ENCODE peak calls at places on chromosomes 11 and 22, in nine cellular contexts. One of them, this sample, is unnamed. For H3K9me3, the result is how much of the 10 kb centered on the place peaks cover.

GRCh38 chr11:13259374-13259773 is 18.2 kb upstream of the BMAL1 start:
- DNase-seq in HCT116: no peak
- DNase-seq in GM23248: no peak
- DNase-seq in neural progenitor cell: no peak
- DNase-seq in fibroblast of lung: no peak
- DNase-seq in neuronal stem cell: no peak
- DNase-seq in mammary epithelial cell: no peak
- DNase-seq in colonic mucosa: no peak
- DNase-seq in NT2/D1: no peak
- DNase-seq in this sample: no peak

GRCh38 chr22:49979587-49980264 is 19.2 kb downstream of the PIM3 start:
- DNase-seq in HCT116: no peak
- DNase-seq in GM23248: peak
- DNase-seq in neural progenitor cell: peak
- DNase-seq in fibroblast of lung: peak
- DNase-seq in neuronal stem cell: no peak
- DNase-seq in mammary epithelial cell: no peak
- DNase-seq in colonic mucosa: peak
- DNase-seq in NT2/D1: peak
- DNase-seq in this sample: peak

GRCh38 chr11:112106070-112106469 is 19.4 kb downstream of the SDHD start:
- DNase-seq in HCT116: no peak
- DNase-seq in GM23248: no peak
- DNase-seq in neural progenitor cell: no peak
- DNase-seq in fibroblast of lung: no peak
- DNase-seq in neuronal stem cell: no peak
- DNase-seq in mammary epithelial cell: peak
- DNase-seq in colonic mucosa: no peak
- DNase-seq in NT2/D1: no peak
- DNase-seq in this sample: no peak

GRCh38 chr11:72833792-72834501 is 19.7 kb downstream of the ATG16L2 start:
- DNase-seq in HCT116: no peak
- DNase-seq in GM23248: no peak
- DNase-seq in neural progenitor cell: peak
- DNase-seq in fibroblast of lung: no peak
- DNase-seq in neuronal stem cell: no peak
- DNase-seq in mammary epithelial cell: no peak
- DNase-seq in colonic mucosa: no peak
- DNase-seq in NT2/D1: no peak
- DNase-seq in this sample: no peak

GRCh38 chr11:120647681-120648080 is 136.1 kb downstream of the GRIK4 start:
- DNase-seq in HCT116: no peak
- DNase-seq in GM23248: no peak
- DNase-seq in neural progenitor cell: no peak
- DNase-seq in fibroblast of lung: no peak
- DNase-seq in neuronal stem cell: no peak
- DNase-seq in mammary epithelial cell: no peak
- DNase-seq in colonic mucosa: no peak
- DNase-seq in NT2/D1: no peak
- DNase-seq in this sample: no peak

GRCh38 chr11:65132988-65133700 is 1.2 kb downstream of the SYVN1 start:
- DNase-seq in HCT116: peak
- DNase-seq in GM23248: peak
- DNase-seq in neural progenitor cell: peak
- DNase-seq in fibroblast of lung: no peak
- DNase-seq in neuronal stem cell: no peak
- DNase-seq in mammary epithelial cell: peak
- DNase-seq in colonic mucosa: peak
- DNase-seq in NT2/D1: no peak
- DNase-seq in this sample: peak

GRCh38 chr22:38924197-38924952 is 33.0 kb upstream of the APOBEC3A start:
- DNase-seq in HCT116: peak
- DNase-seq in GM23248: peak
- DNase-seq in neural progenitor cell: no peak
- DNase-seq in fibroblast of lung: peak
- DNase-seq in neuronal stem cell: no peak
- DNase-seq in mammary epithelial cell: peak
- DNase-seq in colonic mucosa: peak
- DNase-seq in NT2/D1: no peak
- DNase-seq in this sample: peak

GRCh38 chr22:19882446-19883381 is 28.0 kb upstream of the GNB1L start:
- DNase-seq in HCT116: no peak
- DNase-seq in GM23248: no peak
- DNase-seq in neural progenitor cell: no peak
- DNase-seq in fibroblast of lung: no peak
- DNase-seq in neuronal stem cell: no peak
- DNase-seq in mammary epithelial cell: no peak
- DNase-seq in colonic mucosa: peak
- DNase-seq in NT2/D1: no peak
- DNase-seq in this sample: no peak

GRCh38 chr11:117199061-117199915 is at the start of gene TAGLN:
- DNase-seq in HCT116: no peak
- DNase-seq in GM23248: peak
- DNase-seq in neural progenitor cell: peak
- DNase-seq in fibroblast of lung: peak
- DNase-seq in neuronal stem cell: peak
- DNase-seq in mammary epithelial cell: peak
- DNase-seq in colonic mucosa: peak
- DNase-seq in NT2/D1: peak
- DNase-seq in this sample: peak

GRCh38 chr11:121023848-121024751 is at the start of gene TBCEL:
- DNase-seq in HCT116: peak
- DNase-seq in GM23248: peak
- DNase-seq in neural progenitor cell: peak
- DNase-seq in fibroblast of lung: peak
- DNase-seq in neuronal stem cell: peak
- DNase-seq in mammary epithelial cell: peak
- DNase-seq in colonic mucosa: peak
- DNase-seq in NT2/D1: peak
- DNase-seq in this sample: peak

GRCh38 chr11:64854534-64855502 is 10.4 kb upstream of the CDC42BPG start:
- DNase-seq in HCT116: peak
- DNase-seq in GM23248: peak
- DNase-seq in neural progenitor cell: no peak
- DNase-seq in fibroblast of lung: peak
- DNase-seq in neuronal stem cell: no peak
- DNase-seq in mammary epithelial cell: peak
- DNase-seq in colonic mucosa: peak
- DNase-seq in NT2/D1: no peak
- DNase-seq in this sample: peak

GRCh38 chr22:44545773-44546172 is 47.7 kb upstream of the RTL6 start:
- DNase-seq in HCT116: no peak
- DNase-seq in GM23248: no peak
- DNase-seq in neural progenitor cell: no peak
- DNase-seq in fibroblast of lung: no peak
- DNase-seq in neuronal stem cell: no peak
- DNase-seq in mammary epithelial cell: no peak
- DNase-seq in colonic mucosa: no peak
- DNase-seq in NT2/D1: no peak
- DNase-seq in this sample: no peak

DNA sequence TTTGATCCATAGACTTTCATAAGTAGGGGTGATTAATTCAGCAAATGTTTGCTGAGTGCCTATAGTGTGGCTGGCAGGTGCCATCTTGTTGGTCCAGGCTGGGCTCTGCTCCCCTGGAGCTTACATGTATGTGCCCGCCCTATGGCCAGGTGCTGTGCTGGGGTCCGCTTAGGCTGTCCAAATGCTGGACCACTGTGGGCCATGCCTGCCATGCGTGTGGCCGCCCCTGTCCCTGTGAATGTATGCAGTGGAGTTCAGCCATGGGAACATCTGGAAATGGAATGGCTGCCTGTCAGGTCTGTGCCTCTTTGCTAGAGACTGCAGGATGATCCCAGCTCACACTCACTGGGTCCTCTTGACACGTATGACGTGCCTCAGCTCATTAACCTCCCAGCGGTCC is 594.6 kb downstream of the TBC1D22A start:
- DNase-seq in HCT116: no peak
- DNase-seq in GM23248: no peak
- DNase-seq in neural progenitor cell: no peak
- DNase-seq in fibroblast of lung: no peak
- DNase-seq in neuronal stem cell: no peak
- DNase-seq in mammary epithelial cell: no peak
- DNase-seq in colonic mucosa: no peak
- DNase-seq in NT2/D1: no peak
- DNase-seq in this sample: no peak
- H3K9ac ChIP-seq in HCT116: no peak
- H3K9ac ChIP-seq in GM23248: no peak
- H3K9ac ChIP-seq in neural progenitor cell: no peak
- H3K9ac ChIP-seq in fibroblast of lung: no peak
- H3K9ac ChIP-seq in neuronal stem cell: peak
- H3K9ac ChIP-seq in mammary epithelial cell: no peak
- H3K9ac ChIP-seq in colonic mucosa: no peak
- H3K9ac ChIP-seq in NT2/D1: no peak
- H3K9ac ChIP-seq in this sample: no peak

GRCh38 chr11:47207459-47207858 is 7.3 kb upstream of the DDB2 start:
- DNase-seq in HCT116: no peak
- DNase-seq in GM23248: no peak
- DNase-seq in neural progenitor cell: no peak
- DNase-seq in fibroblast of lung: no peak
- DNase-seq in neuronal stem cell: no peak
- DNase-seq in mammary epithelial cell: no peak
- DNase-seq in colonic mucosa: no peak
- DNase-seq in NT2/D1: no peak
- DNase-seq in this sample: no peak
- H3K9me3 ChIP-seq in HCT116: under half
- H3K9me3 ChIP-seq in GM23248: under half
- H3K9me3 ChIP-seq in neural progenitor cell: under half
- H3K9me3 ChIP-seq in fibroblast of lung: under half
- H3K9me3 ChIP-seq in neuronal stem cell: under half
- H3K9me3 ChIP-seq in mammary epithelial cell: under half
- H3K9me3 ChIP-seq in colonic mucosa: under half
- H3K9me3 ChIP-seq in NT2/D1: under half
- H3K9me3 ChIP-seq in this sample: under half

DNA sequence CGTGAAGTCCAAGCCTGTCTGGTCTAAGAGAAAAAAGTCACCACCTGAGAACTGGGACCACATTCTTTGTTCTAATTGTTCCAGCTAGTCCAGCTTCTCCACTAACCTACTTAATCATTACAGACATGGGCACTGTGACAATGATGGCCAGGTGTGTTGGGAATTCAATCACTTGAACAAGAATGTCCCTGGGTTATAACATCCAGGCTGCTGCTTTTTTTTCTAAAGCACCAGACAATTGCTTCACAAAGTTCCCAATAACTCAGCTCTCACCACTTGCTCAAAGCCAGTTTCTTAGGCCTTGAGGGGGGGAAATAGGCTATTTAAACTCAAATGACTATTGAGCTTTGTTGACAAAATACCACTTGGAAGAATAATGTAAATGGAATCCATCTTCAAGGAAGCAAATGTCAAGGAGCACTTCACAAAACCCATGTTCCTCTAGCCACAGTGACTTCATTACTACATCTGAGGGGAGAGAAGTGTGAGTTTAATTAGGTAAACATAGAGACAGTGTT is 80.3 kb downstream of the ME3 start:
- DNase-seq in HCT116: no peak
- DNase-seq in GM23248: peak
- DNase-seq in neural progenitor cell: no peak
- DNase-seq in fibroblast of lung: peak
- DNase-seq in neuronal stem cell: no peak
- DNase-seq in mammary epithelial cell: no peak
- DNase-seq in colonic mucosa: no peak
- DNase-seq in NT2/D1: no peak
- DNase-seq in this sample: peak
- H3K9ac ChIP-seq in HCT116: peak
- H3K9ac ChIP-seq in GM23248: peak
- H3K9ac ChIP-seq in neural progenitor cell: no peak
- H3K9ac ChIP-seq in fibroblast of lung: no peak
- H3K9ac ChIP-seq in neuronal stem cell: no peak
- H3K9ac ChIP-seq in mammary epithelial cell: no peak
- H3K9ac ChIP-seq in colonic mucosa: no peak
- H3K9ac ChIP-seq in NT2/D1: no peak
- H3K9ac ChIP-seq in this sample: no peak

DNA sequence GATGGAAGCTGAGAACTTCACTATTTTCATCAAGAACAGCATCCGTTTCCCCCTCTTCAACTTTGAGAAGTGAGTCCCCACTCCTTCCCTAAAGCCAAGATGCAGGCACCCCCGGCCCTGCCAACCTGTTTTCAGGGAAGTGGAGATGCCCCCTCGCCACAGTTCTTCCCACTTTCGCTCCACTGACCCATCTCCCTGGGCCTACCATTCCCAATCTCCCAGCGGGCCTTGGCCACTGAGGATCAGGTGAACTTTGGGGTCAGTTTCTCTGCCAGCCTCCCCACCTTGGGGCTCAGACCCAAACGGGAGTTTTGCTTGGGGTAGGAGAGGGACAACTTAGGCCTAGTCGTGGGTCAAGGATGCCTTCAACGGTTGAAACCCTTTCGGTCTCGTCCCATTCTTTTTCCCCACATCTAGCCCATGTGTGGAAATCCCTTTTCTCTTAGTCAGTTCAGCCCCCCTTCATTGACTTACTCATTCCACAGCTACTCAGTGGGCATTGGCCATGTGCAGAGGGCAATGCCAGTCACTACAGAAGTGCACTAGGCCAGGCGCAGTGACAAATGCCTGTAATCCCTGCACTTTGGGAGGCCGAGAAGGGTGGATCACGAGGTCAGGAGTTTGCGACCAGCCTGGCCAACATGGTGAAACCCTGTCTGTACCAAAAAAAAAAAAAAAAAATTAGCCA is 10.6 kb downstream of the P2RX3 start:
- DNase-seq in HCT116: no peak
- DNase-seq in GM23248: peak
- DNase-seq in neural progenitor cell: no peak
- DNase-seq in fibroblast of lung: peak
- DNase-seq in neuronal stem cell: no peak
- DNase-seq in mammary epithelial cell: no peak
- DNase-seq in colonic mucosa: no peak
- DNase-seq in NT2/D1: no peak
- DNase-seq in this sample: no peak
- H3K9me3 ChIP-seq in HCT116: under half
- H3K9me3 ChIP-seq in GM23248: under half
- H3K9me3 ChIP-seq in neural progenitor cell: under half
- H3K9me3 ChIP-seq in fibroblast of lung: under half
- H3K9me3 ChIP-seq in neuronal stem cell: under half
- H3K9me3 ChIP-seq in mammary epithelial cell: under half
- H3K9me3 ChIP-seq in colonic mucosa: under half
- H3K9me3 ChIP-seq in NT2/D1: under half
- H3K9me3 ChIP-seq in this sample: under half

GRCh38 chr22:37748659-37749058 is 51.8 kb downstream of the TRIOBP start:
- DNase-seq in HCT116: no peak
- DNase-seq in GM23248: no peak
- DNase-seq in neural progenitor cell: no peak
- DNase-seq in fibroblast of lung: no peak
- DNase-seq in neuronal stem cell: no peak
- DNase-seq in mammary epithelial cell: no peak
- DNase-seq in colonic mucosa: no peak
- DNase-seq in NT2/D1: no peak
- DNase-seq in this sample: no peak
- H3K9ac ChIP-seq in HCT116: peak
- H3K9ac ChIP-seq in GM23248: peak
- H3K9ac ChIP-seq in neural progenitor cell: no peak
- H3K9ac ChIP-seq in fibroblast of lung: no peak
- H3K9ac ChIP-seq in neuronal stem cell: no peak
- H3K9ac ChIP-seq in mammary epithelial cell: no peak
- H3K9ac ChIP-seq in colonic mucosa: peak
- H3K9ac ChIP-seq in NT2/D1: no peak
- H3K9ac ChIP-seq in this sample: peak

DNA sequence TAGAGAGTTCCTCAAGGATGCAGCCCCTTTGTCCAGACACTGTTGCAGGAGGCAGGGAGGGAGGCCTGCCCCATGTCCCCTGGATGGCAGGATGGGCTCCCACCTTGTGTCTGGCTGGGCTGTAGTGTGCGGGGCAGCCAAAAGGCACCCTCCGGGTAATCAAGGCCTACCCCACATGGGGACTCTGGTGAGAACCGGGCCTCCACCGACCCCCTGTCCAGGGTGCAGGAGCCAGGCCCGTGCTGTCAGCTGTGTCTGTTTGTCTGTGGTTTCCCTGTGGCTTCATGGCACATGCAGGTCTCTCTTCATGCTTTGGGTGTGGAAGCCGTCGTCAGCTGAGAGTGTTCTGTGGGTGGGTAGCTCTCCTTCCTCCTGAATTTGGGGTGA is 1240.9 kb downstream of the BRD1 start:
- DNase-seq in HCT116: no peak
- DNase-seq in GM23248: no peak
- DNase-seq in neural progenitor cell: no peak
- DNase-seq in fibroblast of lung: no peak
- DNase-seq in neuronal stem cell: no peak
- DNase-seq in mammary epithelial cell: no peak
- DNase-seq in colonic mucosa: no peak
- DNase-seq in NT2/D1: no peak
- DNase-seq in this sample: no peak
- H3K9me3 ChIP-seq in HCT116: under half
- H3K9me3 ChIP-seq in GM23248: under half
- H3K9me3 ChIP-seq in neural progenitor cell: under half
- H3K9me3 ChIP-seq in fibroblast of lung: under half
- H3K9me3 ChIP-seq in neuronal stem cell: under half
- H3K9me3 ChIP-seq in mammary epithelial cell: half or more
- H3K9me3 ChIP-seq in colonic mucosa: under half
- H3K9me3 ChIP-seq in NT2/D1: under half
- H3K9me3 ChIP-seq in this sample: under half

This sample was measured in adipocyte.